ENCODE peak calls at places on chromosomes 11 and 22, in seven cellular contexts. I, E, K, R, G, Z and C are unnamed samples.

GRCh38 chr11:36215688-36216050 is 73.6 kb downstream of the COMMD9 start:
- DNase-seq in E (no peak), I (no peak), K (no peak), R (no peak), G (no peak), Z (no peak), C (no peak)

GRCh38 chr11:130212431-130212961 is 52.9 kb downstream of the ST14 start:
- DNase-seq in K (no peak), G (no peak), R (no peak), E (no peak), I (peak), Z (no peak), C (peak)

GRCh38 chr11:106733518-106734162 is 284.6 kb downstream of the GUCY1A2 start:
- DNase-seq in K (no peak), E (no peak), R (no peak), G (no peak), Z (no peak), I (no peak), C (no peak)

GRCh38 chr11:33835143-33835878 is 56.6 kb downstream of the LMO2 start:
- DNase-seq in E (peak), Z (no peak), K (peak), I (peak), R (no peak), G (peak), C (no peak)

GRCh38 chr11:113985906-113986305 is 11.0 kb downstream of the HTR3A start:
- DNase-seq in K (no peak), Z (no peak), E (no peak), I (no peak), R (no peak), G (no peak), C (no peak)

GRCh38 chr11:33857924-33858323 is 34.0 kb downstream of the LMO2 start:
- DNase-seq in Z (peak), E (peak), R (peak), I (peak), G (peak), K (peak), C (peak)

GRCh38 chr22:48942698-48943566 is 884.7 kb downstream of the BRD1 start:
- DNase-seq in Z (no peak), K (no peak), R (no peak), E (no peak), G (no peak), I (no peak), C (no peak)

GRCh38 chr22:22767876-22768602 is 119.6 kb upstream of the IGLL5 start:
- DNase-seq in R (no peak), Z (no peak), G (no peak), E (no peak), I (no peak), K (peak), C (no peak)

GRCh38 chr11:117966908-117967307 is 19.3 kb upstream of the IL10RA start:
- DNase-seq in K (peak), I (no peak), Z (no peak), R (no peak), G (no peak), E (no peak), C (no peak)

GRCh38 chr22:40183029-40183581 is 5.4 kb downstream of the TNRC6B start:
- DNase-seq in G (no peak), Z (no peak), K (no peak), E (peak), I (no peak), R (no peak), C (no peak)

GRCh38 chr11:720642-721346 is 14.8 kb downstream of the EPS8L2 start:
- DNase-seq in Z (no peak), K (peak), I (peak), R (peak), G (no peak), E (no peak), C (peak)

GRCh38 chr22:17120281-17120680 is 879 bp downstream of the TMEM121B start:
- DNase-seq in R (peak), Z (peak), E (no peak), G (no peak), I (peak), K (peak), C (peak)

GRCh38 chr11:12421386-12421785 is 44.0 kb downstream of the PARVA start:
- DNase-seq in R (no peak), Z (no peak), E (no peak), I (peak), K (no peak), G (no peak), C (no peak)

GRCh38 chr11:68312780-68313573 is 586 bp downstream of the LRP5 start:
- DNase-seq in K (peak), G (no peak), E (no peak), R (peak), Z (peak), I (peak), C (no peak)

GRCh38 chr22:27820896-27821866 is 19.6 kb upstream of the MN1 start:
- DNase-seq in K (no peak), G (no peak), E (peak), Z (no peak), R (no peak), I (peak), C (no peak)

GRCh38 chr11:119518746-119519382 is 95.9 kb upstream of the THY1 start:
- DNase-seq in E (no peak), K (peak), R (no peak), I (no peak), Z (no peak), G (no peak), C (peak)

GRCh38 chr11:75801362-75802021 is 13.5 kb upstream of the UVRAG start:
- DNase-seq in G (no peak), K (no peak), Z (peak), I (no peak), R (no peak), E (no peak), C (no peak)

GRCh38 chr11:130478881-130479280 is 30.4 kb downstream of the ADAMTS15 start:
- DNase-seq in I (peak), G (no peak), E (no peak), Z (no peak), K (no peak), R (no peak), C (no peak)

GRCh38 chr22:29003975-29004646 is 57.5 kb downstream of the C22orf31 start:
- DNase-seq in Z (no peak), K (no peak), R (no peak), E (peak), G (no peak), I (no peak), C (peak)

GRCh38 chr22:18031670-18032454 is 7.5 kb upstream of the MICAL3 start:
- DNase-seq in R (no peak), Z (no peak), K (no peak), E (no peak), I (no peak), G (no peak), C (no peak)

GRCh38 chr11:46267930-46268329 is 9.5 kb upstream of the CREB3L1 start:
- DNase-seq in Z (no peak), I (no peak), E (no peak), R (no peak), G (no peak), K (no peak), C (no peak)

GRCh38 chr11:108530426-108530825 is 32.2 kb upstream of the POGLUT3 start:
- DNase-seq in Z (no peak), E (no peak), K (no peak), G (no peak), R (no peak), I (no peak), C (no peak)

GRCh38 chr22:38454361-38455062 is 487 bp downstream of the KCNJ4 start:
- DNase-seq in R (no peak), G (no peak), I (peak), K (no peak), Z (peak), E (no peak), C (no peak)

GRCh38 chr22:42284230-42284591 is 13.8 kb upstream of the TCF20 start:
- DNase-seq in I (no peak), R (no peak), G (no peak), Z (no peak), E (no peak), K (no peak), C (no peak)

GRCh38 chr22:38758276-38758945 is 2.6 kb upstream of the SUN2 start:
- DNase-seq in G (no peak), R (no peak), K (no peak), Z (no peak), I (no peak), E (no peak), C (no peak)

GRCh38 chr11:122917311-122917710 is 34.8 kb downstream of the JHY start:
- DNase-seq in I (no peak), G (no peak), Z (no peak), R (no peak), E (no peak), K (no peak), C (no peak)

GRCh38 chr11:61041755-61042518 is 60.4 kb upstream of the CD5 start:
- DNase-seq in Z (peak), R (peak), I (no peak), E (no peak), G (no peak), K (no peak), C (no peak)

GRCh38 chr11:28965824-28966223 is 857.6 kb downstream of the METTL15 start:
- DNase-seq in Z (no peak), R (no peak), K (no peak), E (no peak), G (no peak), I (no peak), C (no peak)

GRCh38 chr11:126304457-126305072 is 705 bp downstream of the DCPS start:
- DNase-seq in G (no peak), R (no peak), Z (no peak), K (peak), I (peak), E (no peak), C (no peak)

GRCh38 chr11:2913029-2913431 is 16.2 kb downstream of the PHLDA2 start:
- DNase-seq in E (no peak), Z (no peak), K (peak), I (peak), R (no peak), G (no peak), C (no peak)

GRCh38 chr11:85665756-85666155 is 827 bp upstream of the CREBZF start:
- DNase-seq in E (no peak), R (no peak), I (no peak), Z (no peak), K (no peak), G (no peak), C (no peak)

GRCh38 chr11:133041928-133042890 is 490.1 kb downstream of the OPCML start:
- DNase-seq in K (no peak), E (no peak), R (no peak), I (no peak), G (no peak), Z (no peak), C (no peak)

GRCh38 chr11:57546869-57547518 is 9.6 kb downstream of the SMTNL1 start:
- DNase-seq in I (peak), G (no peak), E (peak), K (peak), R (peak), Z (peak), C (no peak)

GRCh38 chr11:20021771-20022362 is 138.4 kb downstream of the DBX1 start:
- DNase-seq in E (peak), G (no peak), I (no peak), R (no peak), K (no peak), Z (no peak), C (no peak)

GRCh38 chr22:45529966-45530575 is 27.4 kb downstream of the FBLN1 start:
- DNase-seq in E (no peak), Z (no peak), G (no peak), I (peak), R (no peak), K (no peak), C (no peak)

GRCh38 chr22:20315337-20316216 is 4.3 kb downstream of the DGCR6L start:
- DNase-seq in K (no peak), Z (no peak), R (no peak), I (no peak), E (no peak), G (no peak), C (peak)

GRCh38 chr22:20316217-20316843 is 3.5 kb downstream of the DGCR6L start:
- DNase-seq in Z (no peak), E (no peak), I (no peak), R (no peak), G (no peak), K (no peak), C (no peak)

GRCh38 chr22:20319745-20320658 is at the start of gene DGCR6L:
- DNase-seq in I (peak), E (peak), Z (peak), R (peak), K (peak), G (peak), C (peak)

GRCh38 chr22:20316844-20317401 is 2.9 kb downstream of the DGCR6L start:
- DNase-seq in R (no peak), Z (no peak), E (no peak), I (no peak), G (no peak), K (no peak), C (no peak)

DNA sequence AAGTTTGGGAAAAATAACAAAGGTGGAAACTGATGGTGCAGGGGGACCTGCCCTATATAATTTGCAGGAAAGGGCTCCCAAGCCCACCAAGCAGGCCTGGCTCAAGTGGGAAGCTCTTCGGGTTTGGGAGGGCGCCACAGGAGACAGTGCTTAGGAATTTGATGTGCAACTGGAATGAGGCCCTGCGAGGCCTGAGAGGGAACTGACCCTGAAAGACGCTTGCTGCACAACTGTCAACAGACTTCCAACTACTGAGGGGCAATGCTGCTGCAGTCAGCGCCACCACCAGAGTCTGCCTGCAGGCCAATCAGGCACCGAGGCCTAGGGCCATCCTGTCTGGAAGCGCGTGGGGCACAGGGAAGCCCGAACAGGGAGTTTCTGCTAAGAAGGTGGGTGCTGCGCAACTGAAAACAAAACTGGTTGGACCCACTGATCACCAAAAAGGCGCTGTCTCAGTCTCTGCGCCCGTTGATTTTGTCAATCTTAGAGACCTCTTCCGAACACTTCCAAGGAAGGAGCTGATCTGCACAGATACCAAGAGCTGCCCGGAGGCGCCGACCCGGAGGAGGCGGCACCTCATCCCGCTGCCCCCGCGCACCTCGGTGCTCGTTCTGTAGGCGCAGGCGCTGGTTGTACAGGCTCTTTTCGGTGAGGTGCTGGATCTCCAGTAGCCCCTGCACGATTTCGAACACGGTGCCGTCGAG is 667 bp downstream of the DGCR6L start:
- DNase-seq in E (no peak), K (peak), Z (no peak), I (peak), G (no peak), R (no peak), C (peak)
- TF ChIP-seq TAF1 in E (no peak), K (peak), Z (no peak), I (no peak), G (no peak), R (no peak), C (no peak)

DNA sequence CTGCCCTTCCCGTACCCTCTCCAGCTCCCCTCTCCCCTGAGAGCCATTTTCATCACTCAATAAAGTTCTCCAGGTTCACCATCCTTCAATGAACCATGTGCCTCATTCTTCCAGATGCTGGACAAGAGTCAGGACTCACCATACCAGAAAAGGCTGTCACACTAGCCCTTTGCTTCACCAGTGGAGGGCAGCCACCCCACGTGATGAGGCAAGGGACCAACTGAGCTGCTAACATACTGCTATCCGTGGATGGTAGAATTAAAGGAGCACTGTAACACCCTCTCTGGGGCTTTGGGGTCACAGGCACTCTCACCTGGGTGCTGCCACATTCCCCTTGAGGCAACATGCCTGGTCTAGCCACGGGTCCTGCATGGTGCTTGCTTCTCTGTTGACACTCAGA is 13.1 kb upstream of the OR5I1 start:
- DNase-seq in K (no peak), Z (no peak), I (no peak), R (no peak), G (no peak), E (no peak), C (no peak)
- TF ChIP-seq TAF1 in K (no peak), Z (no peak), I (no peak), R (no peak), G (no peak), E (no peak), C (no peak)

GRCh38 chr11:120536797-120537169 is 25.2 kb downstream of the GRIK4 start:
- DNase-seq in Z (no peak), G (no peak), R (no peak), E (no peak), K (no peak), I (no peak), C (no peak)
- TF ChIP-seq TAF1 in Z (no peak), G (no peak), R (no peak), E (no peak), K (no peak), I (no peak), C (no peak)

DNA sequence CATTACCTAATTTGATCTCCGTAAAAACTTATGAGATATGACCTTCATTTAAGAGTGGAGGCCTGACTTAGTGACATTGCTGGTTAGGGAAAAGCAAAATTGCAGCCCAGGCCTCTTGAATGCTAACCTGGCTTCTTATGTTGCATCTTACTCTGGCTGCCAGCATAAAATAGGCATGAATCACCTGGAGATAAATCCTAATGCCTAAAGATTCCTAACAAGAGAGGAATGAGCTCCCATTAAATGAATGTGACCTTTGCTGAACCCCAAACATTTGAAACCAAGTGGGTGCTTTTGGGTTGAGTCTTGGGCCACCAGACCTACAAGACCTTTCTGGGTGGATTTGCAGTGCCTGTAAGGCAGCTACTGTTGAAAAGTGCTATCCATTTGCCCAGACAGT is 1145.6 kb upstream of the TENM4 start:
- DNase-seq in R (no peak), I (no peak), E (no peak), K (no peak), G (no peak), Z (no peak), C (no peak)
- TF ChIP-seq TAF1 in R (no peak), I (no peak), E (no peak), K (no peak), G (no peak), Z (no peak), C (no peak)

GRCh38 chr11:83092488-83093384 is 21.0 kb upstream of the RAB30 start:
- DNase-seq in R (no peak), I (peak), Z (no peak), G (no peak), E (peak), K (no peak), C (no peak)
- TF ChIP-seq TAF1 in R (no peak), I (no peak), Z (no peak), G (no peak), E (no peak), K (no peak), C (no peak)

DNA sequence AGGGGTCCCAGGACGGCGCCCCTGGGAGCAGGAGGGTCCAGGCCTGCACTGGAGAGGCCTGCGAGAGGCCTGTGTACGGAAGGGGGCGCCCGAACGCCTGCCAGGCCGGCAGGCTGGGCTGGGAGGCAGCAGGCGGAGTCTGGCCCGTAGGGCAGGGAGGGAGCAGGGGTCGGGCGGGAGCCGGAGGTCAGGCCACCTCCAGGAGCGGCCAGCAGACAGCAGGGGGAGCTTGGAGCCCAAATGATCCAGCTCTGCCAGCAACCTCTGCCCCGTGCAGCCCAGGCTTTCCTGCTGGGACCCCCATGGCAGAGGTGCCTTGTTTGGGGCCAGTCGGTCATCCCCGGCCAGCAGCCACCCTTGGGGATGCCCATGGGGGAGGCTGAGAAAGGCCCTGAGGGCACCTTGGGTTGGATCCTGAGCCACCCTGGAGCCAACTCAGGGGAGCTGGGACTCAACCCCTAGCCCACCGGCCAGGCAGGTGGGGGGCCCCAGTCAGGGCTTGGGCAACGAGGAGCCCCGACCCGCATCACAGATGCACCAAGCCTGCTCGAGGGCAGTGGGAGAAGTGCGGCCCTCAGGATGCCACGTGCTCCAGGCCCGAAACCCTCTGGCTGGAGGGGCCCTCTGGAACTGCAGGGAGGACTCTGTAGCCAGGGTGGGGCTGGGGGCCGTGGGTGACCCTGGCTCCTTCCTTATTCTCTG is 9.6 kb upstream of the SYT8 start:
- DNase-seq in K (peak), R (peak), E (peak), G (no peak), I (no peak), Z (peak), C (peak)
- TF ChIP-seq TAF1 in K (no peak), R (no peak), E (no peak), G (no peak), I (no peak), Z (no peak), C (peak)

GRCh38 chr11:18366286-18366685 is 28.1 kb upstream of the LDHA start:
- DNase-seq in E (no peak), R (no peak), Z (no peak), G (no peak), I (no peak), K (no peak), C (no peak)

GRCh38 chr11:18365736-18366135 is 28.6 kb upstream of the LDHA start:
- DNase-seq in Z (no peak), R (no peak), G (no peak), K (no peak), I (peak), E (no peak), C (no peak)

GRCh38 chr11:18367431-18367830 is 26.9 kb upstream of the LDHA start:
- DNase-seq in E (no peak), G (no peak), R (no peak), K (no peak), I (no peak), Z (no peak), C (no peak)

GRCh38 chr11:18369398-18369797 is 25.0 kb upstream of the LDHA start:
- DNase-seq in G (no peak), E (no peak), K (no peak), Z (no peak), R (no peak), I (no peak), C (no peak)

DNA sequence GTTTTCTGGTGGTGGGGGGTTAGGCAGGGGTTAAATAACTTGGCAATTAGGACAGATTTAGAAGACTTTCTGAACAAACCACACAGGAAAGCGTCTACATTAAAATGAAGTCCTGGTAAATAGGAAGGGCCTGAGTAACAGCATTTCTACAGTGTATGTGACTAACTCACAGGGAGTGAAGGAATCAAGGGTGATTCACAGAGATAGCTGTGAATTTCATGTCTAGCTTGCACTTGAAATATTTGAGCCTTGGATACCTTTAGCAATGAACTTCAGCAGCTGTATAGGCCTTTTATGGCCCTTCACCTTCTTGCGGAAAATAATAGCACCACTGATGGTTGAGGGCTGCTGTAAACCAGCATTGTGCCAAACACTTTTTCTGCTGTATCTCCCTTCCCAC is 26.1 kb upstream of the LDHA start:
- DNase-seq in K (no peak), I (no peak), G (no peak), R (no peak), E (no peak), Z (no peak), C (no peak)
- TF ChIP-seq TAF1 in K (no peak), I (no peak), G (no peak), R (no peak), E (no peak), Z (no peak), C (no peak)